ENCODE peak calls at places on chromosomes 12 and 14, in four cellular contexts. P is upper lobe of left lung, R is stomach, V is SK-N-SH. S is an unnamed sample.

GRCh38 chr14:32675433-32675832 is 263.2 kb upstream of the NPAS3 start:
- DNase-seq in P (no peak), R (no peak), V (no peak), S (no peak)

GRCh38 chr12:39620664-39621658 is 1.4 kb upstream of the ABCD2 start:
- DNase-seq in P (no peak), R (no peak), V (no peak), S (no peak)

GRCh38 chr12:119669744-119670472 is 2.0 kb downstream of the PRKAB1 start:
- DNase-seq in P (peak; percentile 87), R (peak; percentile 84), V (no peak), S (no peak)

GRCh38 chr12:109544955-109545531 is 28.3 kb downstream of the MMAB start:
- DNase-seq in P (no peak), R (no peak), V (peak; percentile 57), S (no peak)

GRCh38 chr12:130013771-130014484 is 110.1 kb upstream of the TMEM132D start:
- DNase-seq in P (no peak), R (peak; percentile 40), V (peak; percentile 89), S (no peak)

GRCh38 chr12:125136702-125137101 is 71.5 kb downstream of the AACS start:
- DNase-seq in P (no peak), R (no peak), V (no peak), S (no peak)

GRCh38 chr14:90396342-90397339 is at the start of gene CALM1:
- DNase-seq in P (peak; percentile 89), R (peak; percentile 96), V (peak; percentile 97), S (peak; percentile 97)

GRCh38 chr14:33515441-33515840 is 435.4 kb downstream of the EGLN3 start:
- DNase-seq in P (no peak), R (no peak), V (no peak), S (no peak)

GRCh38 chr12:100345020-100345767 is 11.7 kb upstream of the SLC17A8 start:
- DNase-seq in P (no peak), R (no peak), V (no peak), S (no peak)

GRCh38 chr12:71607494-71608330 is 55.9 kb downstream of the ZFC3H1 start:
- DNase-seq in P (no peak), R (no peak), V (no peak), S (no peak)

GRCh38 chr12:113469224-113469652 is 2.4 kb downstream of the LHX5 start:
- DNase-seq in P (no peak), R (no peak), V (no peak), S (no peak)

GRCh38 chr12:4164591-4165558 is 108.7 kb upstream of the CCND2 start:
- DNase-seq in P (peak; percentile 25), R (peak; percentile 34), V (no peak), S (peak; percentile 75)

GRCh38 chr12:105256921-105257320 is 20.9 kb upstream of the APPL2 start:
- DNase-seq in P (no peak), R (no peak), V (no peak), S (no peak)

GRCh38 chr12:112350593-112351592 is 31.3 kb downstream of the HECTD4 start:
- DNase-seq in P (no peak), R (no peak), V (no peak), S (no peak)

GRCh38 chr12:55713721-55714120 is 2.1 kb upstream of the BLOC1S1 start:
- DNase-seq in P (no peak), R (no peak), V (no peak), S (no peak)

GRCh38 chr12:117857632-117858274 is 111.0 kb downstream of the KSR2 start:
- DNase-seq in P (peak; percentile 28), R (peak; percentile 49), V (peak; percentile 71), S (no peak)

GRCh38 chr12:82650627-82651337 is 35.9 kb upstream of the TMTC2 start:
- DNase-seq in P (peak; percentile 40), R (peak; percentile 48), V (no peak), S (no peak)

GRCh38 chr12:34327671-34328070 is 305.4 kb downstream of the ALG10 start:
- DNase-seq in P (no peak), R (no peak), V (no peak), S (no peak)

GRCh38 chr14:73712071-73712506 is 2.1 kb downstream of the PNMA1 start:
- DNase-seq in P (no peak), R (no peak), V (no peak), S (no peak)

GRCh38 chr12:24596768-24597388 is 352.0 kb downstream of the BCAT1 start:
- DNase-seq in P (no peak), R (no peak), V (peak; percentile 59), S (no peak)

GRCh38 chr14:34334329-34334728 is 127.7 kb downstream of the SPTSSA start:
- DNase-seq in P (no peak), R (no peak), V (no peak), S (no peak)

GRCh38 chr12:122355702-122356101 is 66.8 kb downstream of the CLIP1 start:
- DNase-seq in P (no peak), R (no peak), V (peak; percentile 14), S (no peak)

GRCh38 chr12:122354958-122355641 is 67.4 kb downstream of the CLIP1 start:
- DNase-seq in P (no peak), R (no peak), V (no peak), S (no peak)

GRCh38 chr12:122352394-122352793 is 70.1 kb downstream of the CLIP1 start:
- DNase-seq in P (no peak), R (no peak), V (no peak), S (no peak)

GRCh38 chr12:122350444-122350843 is 72.0 kb downstream of the CLIP1 start:
- DNase-seq in P (no peak), R (no peak), V (peak; percentile 32), S (no peak)

GRCh38 chr12:122356192-122356635 is 66.3 kb downstream of the CLIP1 start:
- DNase-seq in P (no peak), R (peak; percentile 50), V (peak; percentile 77), S (no peak)
- TF ChIP-seq POLR2AphosphoS5 in P (no peak), R (no peak), V (no peak), S (no peak)

DNA sequence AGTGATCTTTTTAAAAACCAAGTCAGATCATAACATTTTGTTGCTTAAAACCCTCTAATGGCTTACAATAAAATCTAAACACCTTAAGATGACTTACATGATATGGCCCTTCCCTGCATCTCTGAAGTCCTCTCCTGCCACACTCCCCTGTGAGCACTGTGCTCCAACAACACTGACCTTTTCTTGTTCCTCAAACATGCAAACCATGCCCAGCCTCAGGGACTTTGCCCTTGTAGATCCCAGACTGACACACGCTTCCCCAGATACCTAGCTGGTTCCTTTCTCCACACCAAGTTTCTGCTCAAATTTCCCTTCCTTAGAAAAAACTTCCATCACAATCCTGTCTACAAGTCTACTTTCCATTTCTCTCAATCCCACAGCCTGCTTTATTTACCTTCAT is 128.6 kb downstream of the IPO8 start:
- DNase-seq in P (no peak), R (no peak), V (no peak), S (no peak)
- H3K4me3 ChIP-seq in P (no peak overlapping the region), R (no peak overlapping the region), V (no peak overlapping the region), S (no peak overlapping the region)

GRCh38 chr12:30458453-30458852 is 237.2 kb downstream of the IPO8 start:
- DNase-seq in P (no peak), R (no peak), V (no peak), S (no peak)
- TF ChIP-seq EP300 in P (no peak), R (no peak), V (no peak), S (no peak)

DNA sequence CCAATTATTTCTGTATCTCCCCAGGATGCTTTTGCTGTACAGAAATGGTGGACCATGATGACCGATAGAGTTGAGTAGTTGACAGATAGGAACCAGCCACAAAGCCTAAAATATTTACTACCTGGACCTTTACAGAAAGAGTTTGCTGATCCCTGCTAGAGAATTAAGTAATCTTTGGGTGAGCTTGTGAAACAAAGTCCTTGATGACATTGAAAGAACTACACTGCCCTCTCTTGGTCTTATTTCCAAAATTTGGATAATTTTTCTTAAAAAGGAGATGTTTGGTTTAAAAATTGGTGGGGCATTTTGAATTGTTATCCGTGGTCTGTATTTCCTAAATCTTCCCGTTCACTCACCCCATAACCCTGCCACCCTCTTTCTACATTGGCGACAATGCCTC is 13.7 kb upstream of the TCTN1 start:
- DNase-seq in P (no peak), R (no peak), V (peak; percentile 30), S (no peak)
- TF ChIP-seq POLR2AphosphoS5 in P (no peak), R (no peak), V (no peak), S (no peak)

S was measured in sigmoid colon.